ENCODE peak calls at places on chromosome 17, in five cellular contexts. R is brain microvascular endothelial cell; W is CD4-positive, alpha-beta T cell; H is GM12865; D is lower leg skin. Y is an unnamed sample.
A peak's percentile ranks its signal among the peaks of the same experiment; 100 is the strongest.

GRCh38 chr17:10349403-10349802 is 23.4 kb downstream of the MYH13 start:
- DNase-seq in H (peak; percentile 45), W (no peak), D (no peak), R (no peak), Y (no peak)

GRCh38 chr17:80124351-80124981 is 22.5 kb downstream of the EIF4A3 start:
- DNase-seq in W (no peak), H (peak; percentile 24), D (peak; percentile 84), R (no peak), Y (no peak)

GRCh38 chr17:72358465-72358864 is 237.6 kb downstream of the SOX9 start:
- DNase-seq in H (no peak), D (no peak), W (no peak), R (peak; percentile 45), Y (no peak)

GRCh38 chr17:7380855-7381683 is at the start of gene TNK1:
- DNase-seq in D (peak; percentile 95), W (no peak), R (no peak), H (no peak), Y (no peak)

GRCh38 chr17:60827920-60828319 is 150.3 kb downstream of the BCAS3 start:
- DNase-seq in R (no peak), W (no peak), D (no peak), H (no peak), Y (no peak)

GRCh38 chr17:50161023-50161910 is 4.5 kb upstream of the SGCA start:
- DNase-seq in R (peak; percentile 80), W (peak; percentile 93), D (peak; percentile 99), H (peak; percentile 95), Y (peak; percentile 86)

GRCh38 chr17:63927464-63928171 is 4.5 kb downstream of the CD79B start:
- DNase-seq in R (no peak), D (no peak), W (no peak), H (peak; percentile 50), Y (no peak)

GRCh38 chr17:29140051-29140582 is 40.1 kb downstream of the MYO18A start:
- DNase-seq in H (peak; percentile 77), W (peak; percentile 57), D (peak; percentile 97), R (peak; percentile 63), Y (peak; percentile 81)

GRCh38 chr17:56351675-56352074 is 198.4 kb downstream of the ANKFN1 start:
- DNase-seq in W (no peak), H (no peak), D (no peak), R (no peak), Y (no peak)

GRCh38 chr17:70208825-70209555 is 39.7 kb downstream of the KCNJ2 start:
- DNase-seq in H (peak; percentile 22), D (no peak), W (no peak), R (no peak), Y (no peak)

GRCh38 chr17:44097110-44097810 is 26.2 kb downstream of the HDAC5 start:
- DNase-seq in H (no peak), D (no peak), W (no peak), R (peak; percentile 53), Y (no peak)

GRCh38 chr17:2965621-2966275 is 97.7 kb downstream of the OR1D5 start:
- DNase-seq in H (no peak), R (peak; percentile 70), W (no peak), D (no peak), Y (no peak)

GRCh38 chr17:57549996-57550395 is 195.1 kb downstream of the CCDC182 start:
- DNase-seq in H (no peak), W (no peak), D (no peak), R (no peak), Y (no peak)

GRCh38 chr17:4175921-4176802 is 33.2 kb downstream of the CYB5D2 start:
- DNase-seq in H (peak; percentile 22), W (peak; percentile 28), D (no peak), R (peak; percentile 18), Y (no peak)

GRCh38 chr17:8912060-8912981 is 44.8 kb upstream of the PIK3R6 start:
- DNase-seq in R (no peak), W (no peak), H (no peak), D (peak; percentile 52), Y (no peak)

GRCh38 chr17:8911205-8911604 is 43.7 kb upstream of the PIK3R6 start:
- DNase-seq in W (no peak), R (no peak), H (no peak), D (peak; percentile 79), Y (no peak)

GRCh38 chr17:8913879-8914278 is 46.4 kb upstream of the PIK3R6 start:
- DNase-seq in R (no peak), H (no peak), D (no peak), W (no peak), Y (no peak)

GRCh38 chr17:8913091-8913490 is 45.6 kb upstream of the PIK3R6 start:
- DNase-seq in W (no peak), H (no peak), R (no peak), D (peak; percentile 72), Y (no peak)

DNA sequence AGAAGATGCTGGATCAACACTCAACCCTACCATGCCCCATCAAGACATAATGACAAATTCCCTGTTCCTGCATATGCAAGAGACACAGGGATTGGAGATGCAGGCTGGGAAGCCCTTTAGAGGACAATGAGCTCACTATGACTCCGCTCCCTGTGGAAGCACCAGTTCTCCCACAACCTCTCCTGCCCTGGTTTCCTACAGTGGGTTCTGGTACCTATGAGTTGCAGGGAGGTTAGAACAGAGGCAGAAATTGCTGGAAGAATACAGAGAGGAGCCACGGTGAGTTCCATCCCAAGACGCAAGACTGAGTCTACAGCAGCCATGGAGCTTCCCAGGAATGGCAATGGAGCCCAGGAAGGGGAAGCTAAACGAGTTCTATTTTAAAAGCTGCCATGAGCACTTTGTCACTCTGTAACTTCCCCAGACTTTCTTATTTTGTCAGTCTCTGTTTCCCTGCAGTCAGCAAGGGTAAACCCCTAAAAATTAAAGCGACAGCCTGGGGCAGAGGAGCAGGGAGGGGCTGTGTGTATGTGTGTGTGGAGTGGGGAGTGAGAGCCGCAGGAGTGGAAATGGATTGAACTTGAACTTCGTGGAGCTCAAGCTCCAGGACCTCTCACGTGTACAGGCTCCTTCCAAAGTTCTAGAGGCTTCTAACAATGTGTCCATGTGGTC is 42.3 kb upstream of the PIK3R6 start:
- DNase-seq in H (no peak), W (no peak), R (no peak), D (no peak), Y (no peak)
- TF ChIP-seq CTCF in H (no peak), W (no peak), R (no peak), D (no peak), Y (no peak)

DNA sequence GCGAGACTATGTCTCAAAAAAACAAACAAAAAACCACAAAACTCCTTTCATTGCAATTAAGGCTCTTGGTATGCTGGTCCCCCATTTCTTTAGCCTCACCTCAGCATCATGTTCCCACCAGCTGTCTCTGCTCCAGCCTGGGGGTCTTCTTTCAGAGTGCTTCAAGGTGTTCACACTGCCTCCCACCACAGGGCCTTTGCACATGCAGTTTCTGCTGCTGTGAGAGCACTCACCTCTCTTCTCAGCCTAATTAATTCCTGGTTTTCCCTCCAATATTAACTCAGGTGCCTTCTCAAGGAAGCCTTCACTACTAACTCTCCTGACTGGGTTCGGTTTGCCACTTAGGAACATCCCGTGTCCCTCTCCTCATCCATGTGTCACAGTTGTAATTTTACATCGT is 15.9 kb upstream of the PIK3R6 start:
- DNase-seq in R (no peak), W (no peak), H (no peak), D (no peak), Y (peak; percentile 25)
- TF ChIP-seq CTCF in R (no peak), W (no peak), H (no peak), D (no peak), Y (no peak)

GRCh38 chr17:18158022-18158600 is 25.5 kb upstream of the ALKBH5 start:
- DNase-seq in D (peak; percentile 99), R (peak; percentile 86), H (peak; percentile 93), W (peak; percentile 90), Y (peak; percentile 94)

GRCh38 chr17:18157354-18157985 is 26.2 kb upstream of the ALKBH5 start:
- DNase-seq in D (no peak), R (no peak), H (peak; percentile 38), W (no peak), Y (no peak)

GRCh38 chr17:18156976-18157280 is 26.7 kb upstream of the ALKBH5 start:
- DNase-seq in H (no peak), D (no peak), W (no peak), R (no peak), Y (no peak)

GRCh38 chr17:18155179-18155578 is 28.4 kb upstream of the ALKBH5 start:
- DNase-seq in W (no peak), R (no peak), H (no peak), D (no peak), Y (no peak)

DNA sequence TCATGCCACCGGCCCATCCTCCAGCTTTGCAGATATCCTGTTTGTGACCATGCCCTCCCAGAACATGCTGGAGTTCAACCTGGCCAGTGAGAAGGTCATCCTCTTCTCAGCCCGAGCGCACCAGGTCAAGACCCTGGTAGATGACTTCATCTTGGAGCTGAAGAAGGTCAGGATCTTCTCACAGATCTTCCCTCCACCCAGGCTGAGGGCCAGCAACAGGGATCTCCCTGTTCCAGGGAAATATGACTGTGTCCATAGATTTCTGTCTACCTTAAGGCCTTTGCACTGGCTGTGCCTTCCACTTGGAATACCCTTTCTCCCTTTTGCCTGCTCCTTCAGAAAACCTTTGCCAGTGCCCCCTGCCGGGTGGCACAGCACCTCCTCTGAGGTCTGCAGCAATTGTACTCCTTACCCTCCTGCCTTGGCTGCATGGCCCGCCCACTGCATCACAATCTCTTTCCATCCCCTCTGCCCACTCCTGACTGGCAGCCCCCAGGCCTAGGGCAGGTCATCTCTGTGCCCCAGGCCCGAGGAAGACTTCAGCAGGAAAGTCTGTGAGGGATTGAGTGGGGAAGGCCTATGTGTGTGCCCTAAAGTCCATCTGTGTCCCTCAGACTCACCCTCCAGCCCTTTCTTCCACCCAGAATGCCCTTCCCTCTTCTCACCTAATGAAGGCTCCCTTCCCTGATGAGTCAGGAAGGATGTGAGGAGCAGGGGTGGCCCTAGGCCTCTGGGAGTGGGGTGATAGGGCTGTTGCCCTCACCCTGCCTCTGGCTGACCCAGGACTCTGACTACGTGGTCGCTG is 27.3 kb upstream of the ALKBH5 start:
- DNase-seq in R (no peak), D (no peak), H (no peak), W (no peak), Y (no peak)
- TF ChIP-seq CTCF in R (no peak), D (no peak), H (no peak), W (no peak), Y (no peak)

DNA sequence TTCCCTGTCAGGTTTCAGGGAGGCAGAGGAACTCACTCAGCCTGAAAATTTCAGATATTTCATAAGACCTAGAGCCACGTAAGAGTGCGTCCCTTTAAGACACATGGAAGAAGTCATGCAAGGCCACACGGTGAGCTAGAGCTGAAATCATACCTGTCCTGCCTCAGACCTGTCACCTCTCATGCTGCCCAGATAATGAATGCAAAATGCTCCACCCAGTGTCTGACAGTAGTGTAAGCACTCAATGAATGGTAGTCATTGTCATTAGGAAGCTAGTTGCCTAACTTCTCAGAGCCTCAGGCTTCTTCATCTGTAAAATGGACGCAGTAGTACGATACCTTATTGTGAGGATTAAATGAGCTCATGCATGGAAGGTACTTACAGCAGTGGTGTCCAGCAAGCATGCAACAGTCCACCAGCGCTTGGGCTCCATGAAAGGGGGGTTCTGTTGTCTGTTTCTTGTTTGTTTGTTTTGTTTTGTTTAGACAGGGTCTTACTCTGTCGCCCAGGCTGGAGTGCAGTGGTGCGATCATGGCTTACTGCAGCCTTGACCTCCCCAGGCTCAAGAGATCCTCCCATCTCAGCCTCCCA is 60.7 kb downstream of the WSB1 start:
- DNase-seq in W (no peak), D (no peak), H (peak; percentile 51), R (no peak), Y (no peak)
- TF ChIP-seq CTCF in W (no peak), D (no peak), H (peak; percentile 14), R (peak; percentile 2), Y (no peak)